ENCODE peak calls at places on chromosomes 7 and 10, in five cellular contexts. C is astrocyte of the spinal cord, B is PC-3, G is OCI-LY7, Y is left ventricle myocardium inferior. T is an unnamed sample.

GRCh38 chr10:129921801-129922597 is 42.1 kb downstream of the EBF3 start:
- DNase-seq in Y (peak), B (no peak), C (no peak), G (no peak), T (no peak)

GRCh38 chr10:51867956-51868355 is 168.6 kb upstream of the CSTF2T start:
- DNase-seq in B (peak), G (no peak), Y (no peak), C (peak), T (peak)

GRCh38 chr10:130369645-130370381 is 233.6 kb downstream of the GLRX3 start:
- DNase-seq in Y (no peak), B (no peak), C (no peak), G (no peak), T (no peak)

GRCh38 chr10:22319559-22320558 is 1.0 kb upstream of the BMI1 start:
- DNase-seq in C (no peak), B (peak), G (peak), Y (no peak), T (no peak)

GRCh38 chr7:70029993-70030392 is 431.7 kb downstream of the AUTS2 start:
- DNase-seq in G (peak), Y (no peak), C (no peak), B (no peak), T (no peak)

GRCh38 chr10:99224766-99225165 is 10.9 kb downstream of the HPSE2 start:
- DNase-seq in Y (no peak), G (no peak), B (peak), C (no peak), T (no peak)

GRCh38 chr10:30591249-30591670 is 38.3 kb downstream of the LYZL2 start:
- DNase-seq in Y (no peak), C (peak), B (peak), G (peak), T (no peak)

GRCh38 chr7:81111781-81112540 is 193.1 kb upstream of the SEMA3C start:
- DNase-seq in C (no peak), Y (no peak), G (no peak), B (no peak), T (peak)

GRCh38 chr7:29596593-29597178 is 33.1 kb downstream of the PRR15 start:
- DNase-seq in Y (no peak), G (no peak), B (no peak), C (no peak), T (no peak)

GRCh38 chr7:151741585-151741984 is 135.3 kb downstream of the PRKAG2 start:
- DNase-seq in G (no peak), Y (no peak), B (no peak), C (no peak), T (no peak)

GRCh38 chr7:38506756-38507155 is 124.4 kb downstream of the AMPH start:
- DNase-seq in G (no peak), Y (no peak), B (no peak), C (peak), T (peak)

GRCh38 chr10:45302573-45302972 is 12.8 kb downstream of the OR13A1 start:
- DNase-seq in B (peak), Y (no peak), G (no peak), C (no peak), T (no peak)

GRCh38 chr7:4791738-4792536 is 16.5 kb downstream of the AP5Z1 start:
- DNase-seq in Y (peak), G (peak), C (peak), B (no peak), T (no peak)

GRCh38 chr10:28169525-28169924 is 133.3 kb downstream of the MPP7 start:
- DNase-seq in C (no peak), G (no peak), Y (no peak), B (no peak), T (no peak)

GRCh38 chr10:11551915-11552602 is 59.4 kb downstream of the USP6NL start:
- DNase-seq in B (peak), Y (no peak), C (peak), G (no peak), T (peak)

GRCh38 chr10:126561499-126562208 is 108.8 kb downstream of the C10orf90 start:
- DNase-seq in G (no peak), Y (no peak), C (no peak), B (no peak), T (no peak)

GRCh38 chr10:33155720-33156638 is 178.5 kb downstream of the NRP1 start:
- DNase-seq in Y (no peak), G (peak), B (peak), C (peak), T (no peak)

GRCh38 chr10:61857746-61858145 is 43.8 kb upstream of the ARID5B start:
- DNase-seq in Y (no peak), C (no peak), B (no peak), G (no peak), T (no peak)

GRCh38 chr10:105952153-105952552 is 1212.4 kb downstream of the SORCS1 start:
- DNase-seq in G (peak), C (peak), B (peak), Y (no peak), T (peak)

GRCh38 chr7:131638641-131639430 is 82.4 kb upstream of the PODXL start:
- DNase-seq in C (no peak), B (no peak), Y (no peak), G (no peak), T (no peak)

GRCh38 chr10:44033008-44033407 is 351.9 kb downstream of the CXCL12 start:
- DNase-seq in G (no peak), Y (no peak), C (peak), B (peak), T (no peak)

GRCh38 chr7:154744226-154744860 is 258.6 kb downstream of the PAXIP1 start:
- DNase-seq in Y (no peak), C (no peak), B (peak), G (peak), T (no peak)

GRCh38 chr10:97490592-97490991 is 7.6 kb downstream of the MMS19 start:
- DNase-seq in Y (peak), G (no peak), C (no peak), B (no peak), T (no peak)

DNA sequence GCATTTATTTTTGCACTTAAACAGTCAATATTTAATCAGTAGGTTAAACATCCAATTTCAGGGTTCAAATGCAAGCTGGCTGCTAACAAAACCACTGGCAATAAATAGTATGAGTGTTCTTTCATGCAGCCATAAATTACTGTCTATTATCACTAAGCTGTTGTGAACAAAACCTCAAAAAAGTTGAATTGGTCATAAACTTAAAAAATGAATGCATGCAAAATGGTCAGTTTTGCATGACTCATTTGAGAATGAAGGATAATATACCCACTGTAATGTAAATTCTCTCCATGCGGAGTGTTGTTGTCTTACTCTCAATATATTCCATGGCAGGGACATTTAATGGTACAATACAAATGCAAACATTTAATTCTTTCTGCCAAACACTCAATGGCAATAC is 226.4 kb downstream of the MAGI2 start:
- DNase-seq in B (peak), Y (no peak), C (peak), G (no peak), T (peak)
- H3K4me3 ChIP-seq in B (no peak), Y (no peak), C (no peak), G (no peak), T (no peak)

DNA sequence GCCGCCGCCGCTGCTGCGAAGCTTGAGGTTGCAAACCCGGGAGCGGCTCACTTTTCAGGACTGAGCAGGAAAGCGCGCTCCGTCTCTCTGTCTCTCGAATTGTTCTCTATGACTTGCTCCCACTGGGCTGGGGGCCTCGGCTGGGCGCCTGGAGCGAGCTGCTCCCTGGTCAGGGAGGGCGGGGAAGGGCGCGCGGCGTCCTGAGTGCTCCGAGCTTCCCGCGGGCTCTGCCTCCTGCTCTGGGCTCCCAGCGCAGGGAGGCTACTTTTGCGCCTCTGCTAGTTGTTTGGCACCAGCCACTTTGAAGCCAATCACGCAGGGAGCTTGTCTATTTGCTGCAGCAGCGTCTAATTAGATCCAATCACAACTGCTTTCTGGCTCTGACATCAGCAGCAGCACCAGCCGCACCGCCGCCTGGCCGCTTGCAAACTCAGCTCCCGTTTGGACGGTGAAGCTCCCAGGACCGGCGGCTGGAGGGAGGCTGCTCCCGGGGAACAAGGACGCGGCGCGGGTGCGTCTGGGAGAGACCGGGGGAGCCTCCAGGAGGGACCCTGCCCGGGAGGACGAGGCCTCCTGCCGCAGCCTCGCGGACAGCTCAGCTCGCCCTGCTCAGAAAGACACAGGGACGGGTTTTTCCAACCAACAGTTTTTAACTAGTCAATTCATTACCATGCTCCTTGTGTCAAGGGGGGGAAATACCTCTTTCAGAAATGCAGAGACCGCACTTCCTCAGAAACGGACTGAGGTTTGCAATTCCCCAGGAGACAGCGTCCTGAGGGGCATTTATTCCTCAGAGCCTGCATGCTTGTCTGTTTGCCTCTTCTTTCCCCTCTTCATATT is at the start of gene ADARB2:
- DNase-seq in Y (no peak), G (no peak), B (no peak), C (no peak), T (no peak)
- H3K4me3 ChIP-seq in Y (peak), G (no peak), B (no peak), C (no peak), T (no peak)

DNA sequence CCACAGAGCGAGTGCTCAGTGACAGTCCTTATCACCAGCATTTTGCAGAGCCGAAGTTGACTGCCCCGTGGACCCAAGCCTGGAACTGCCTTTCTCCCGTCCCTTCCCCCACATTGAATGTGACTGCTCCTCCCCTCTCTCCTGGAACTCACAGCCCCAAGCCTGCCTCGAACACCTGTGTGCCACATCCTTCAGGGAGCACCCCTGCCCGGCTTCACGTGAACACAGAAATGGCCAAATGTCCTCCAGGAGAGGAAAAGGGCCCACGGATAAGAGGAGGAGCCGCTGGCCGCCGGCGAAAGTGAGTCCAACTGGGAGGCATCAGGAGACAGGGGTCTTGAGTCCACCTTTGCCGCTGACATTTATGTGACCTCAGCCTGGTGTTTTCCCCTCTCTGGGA is 16.2 kb downstream of the STX1A start:
- DNase-seq in B (no peak), G (no peak), C (no peak), Y (no peak), T (no peak)
- H3K4me3 ChIP-seq in B (no peak), G (no peak), C (no peak), Y (no peak), T (peak)

DNA sequence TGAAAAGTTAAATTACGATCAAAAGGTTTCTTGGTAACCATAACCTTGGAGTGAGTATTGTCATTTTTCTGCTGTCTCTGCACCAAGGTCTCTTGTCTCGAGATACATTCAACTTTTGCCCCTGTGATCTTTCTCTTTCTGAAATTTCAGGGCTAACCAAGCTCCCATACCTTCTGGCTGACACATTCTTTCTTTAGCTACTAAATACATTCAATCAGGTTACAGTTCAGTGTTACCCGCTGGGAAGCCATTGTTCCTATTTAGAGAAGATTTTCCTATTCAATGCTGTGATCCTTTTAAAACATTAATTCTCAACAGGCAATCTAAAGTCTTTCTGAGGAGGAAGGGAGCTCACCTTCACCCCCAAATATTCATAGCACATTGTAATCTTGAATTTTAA is 22.9 kb upstream of the DMTF1 start:
- DNase-seq in C (no peak), Y (no peak), B (no peak), G (no peak), T (no peak)
- H3K4me3 ChIP-seq in C (no peak), Y (no peak), B (no peak), G (no peak), T (no peak)

DNA sequence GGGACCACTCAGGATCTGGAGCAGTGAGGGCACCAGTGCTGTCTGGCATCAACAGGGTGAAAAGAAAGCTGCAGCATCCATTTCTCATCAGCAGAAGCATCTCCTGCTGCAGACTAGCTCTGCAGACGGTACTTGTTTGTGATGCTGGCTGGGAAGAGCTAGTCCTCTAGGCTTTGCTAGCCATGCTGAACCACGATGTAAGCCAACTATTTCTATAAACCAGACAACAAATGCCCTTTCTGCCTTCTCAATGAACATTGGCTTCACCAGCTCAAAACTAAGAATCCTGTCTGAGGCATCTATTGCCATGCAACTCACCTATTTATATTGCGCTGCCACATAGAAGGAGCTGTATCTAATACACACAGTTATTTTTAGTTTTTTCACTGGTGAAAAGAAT is 65.6 kb downstream of the CTTNBP2 start:
- DNase-seq in Y (no peak), C (no peak), G (no peak), B (no peak), T (no peak)
- H3K4me3 ChIP-seq in Y (no peak), C (no peak), G (no peak), B (no peak), T (no peak)

GRCh38 chr10:101880190-101880573 is 36.6 kb upstream of the KCNIP2 start:
- DNase-seq in C (no peak), G (no peak), B (no peak), Y (no peak), T (no peak)

GRCh38 chr10:101881036-101881774 is 37.6 kb upstream of the KCNIP2 start:
- DNase-seq in Y (no peak), C (no peak), B (no peak), G (no peak), T (no peak)

GRCh38 chr10:101875068-101875688 is 31.6 kb upstream of the KCNIP2 start:
- DNase-seq in G (no peak), C (no peak), Y (no peak), B (no peak), T (no peak)

GRCh38 chr10:101878869-101879268 is 35.3 kb upstream of the KCNIP2 start:
- DNase-seq in Y (no peak), B (no peak), G (no peak), C (no peak), T (no peak)

DNA sequence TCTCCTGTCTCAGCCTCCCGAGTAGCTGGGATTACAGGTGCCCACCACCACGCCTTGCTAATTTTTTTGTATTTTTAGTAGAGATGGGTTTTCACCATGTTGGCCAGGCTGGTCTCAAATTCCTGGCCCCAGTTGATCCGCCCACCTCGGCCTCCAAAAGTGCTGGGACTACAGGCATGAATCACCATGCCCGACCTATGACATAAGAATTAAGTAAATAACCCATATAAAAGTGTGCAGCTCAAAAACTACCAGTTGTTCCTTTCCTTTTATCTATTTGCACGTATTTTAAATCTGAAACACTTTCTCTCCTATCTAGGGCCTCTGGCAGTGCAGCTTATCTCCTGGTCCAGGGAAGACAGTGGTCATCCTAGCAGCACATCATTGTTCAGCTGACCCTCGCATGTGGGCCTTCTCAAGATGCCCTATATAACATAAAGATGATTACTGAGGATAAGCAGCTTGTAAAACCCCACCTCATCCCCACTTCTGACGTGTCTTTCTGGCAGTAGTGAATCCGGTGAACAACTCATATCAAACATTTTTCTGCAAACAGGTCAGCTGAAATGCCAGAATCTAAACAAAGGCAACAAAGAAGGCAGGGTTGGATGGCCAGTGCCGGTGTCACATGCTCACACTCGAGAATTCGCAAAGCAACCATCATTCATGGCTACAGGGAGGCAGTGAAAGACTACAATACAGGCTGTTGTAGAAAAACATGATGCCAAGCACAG is 36.0 kb upstream of the KCNIP2 start:
- DNase-seq in B (peak), G (no peak), Y (no peak), C (peak), T (no peak)
- H3K4me3 ChIP-seq in B (no peak), G (no peak), Y (no peak), C (no peak), T (no peak)

GRCh38 chr10:132940791-132941465 is 1.4 kb downstream of the CFAP46 start:
- DNase-seq in B (no peak), Y (no peak), C (no peak), G (no peak), T (no peak)

GRCh38 chr10:132942740-132943554 is 577 bp upstream of the CFAP46 start:
- DNase-seq in G (no peak), Y (no peak), C (no peak), B (no peak), T (no peak)

GRCh38 chr10:132939957-132940790 is 2.2 kb downstream of the CFAP46 start:
- DNase-seq in B (peak), G (peak), Y (no peak), C (peak), T (no peak)

GRCh38 chr10:132942101-132942739 is at the start of gene CFAP46:
- DNase-seq in Y (peak), B (no peak), G (no peak), C (peak), T (no peak)

DNA sequence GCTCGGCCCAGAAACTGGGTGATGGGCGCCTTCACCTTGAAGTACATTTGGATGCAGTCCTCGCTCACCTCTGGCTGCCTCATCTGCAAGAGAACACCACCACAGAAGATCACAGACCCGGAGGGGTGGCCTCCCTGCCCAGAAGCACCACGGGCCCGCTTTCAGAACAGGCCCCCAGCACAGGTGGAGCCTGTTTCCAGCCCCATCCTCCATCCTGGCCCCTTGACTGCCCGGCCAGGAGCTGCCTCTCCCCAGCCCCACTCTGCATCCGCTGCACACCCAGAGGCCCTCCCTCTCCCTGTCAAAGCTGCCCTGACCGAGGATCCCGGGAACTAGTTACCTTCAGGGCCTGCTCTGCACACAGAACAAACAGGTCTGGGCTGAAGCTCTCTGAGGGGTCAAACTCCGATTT is 724 bp downstream of the CFAP46 start:
- DNase-seq in B (no peak), Y (no peak), G (no peak), C (peak), T (no peak)
- H3K4me3 ChIP-seq in B (no peak), Y (peak), G (no peak), C (peak), T (peak)

DNA sequence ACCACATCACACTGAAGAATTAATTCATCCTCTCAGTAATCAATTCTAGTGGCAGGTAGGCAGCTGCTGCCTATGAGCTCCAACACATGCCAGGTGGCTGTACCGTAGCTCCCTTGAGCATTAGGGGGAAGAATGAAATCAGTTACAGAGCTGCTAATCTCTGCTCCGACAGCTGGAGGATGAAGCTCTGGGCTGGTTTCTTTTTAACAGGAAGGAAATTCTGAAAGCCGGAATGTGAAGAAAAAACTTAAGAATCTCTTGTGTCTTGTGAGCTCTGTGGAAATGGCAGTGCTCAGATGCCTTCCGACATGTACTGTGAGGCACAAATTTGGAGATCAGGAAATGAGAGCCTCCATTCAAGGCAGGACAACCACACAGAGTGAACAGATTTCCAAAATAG is 2.8 kb upstream of the AHCYL2 start:
- DNase-seq in B (no peak), G (peak), C (no peak), Y (no peak), T (no peak)
- H3K4me3 ChIP-seq in B (no peak), G (peak), C (no peak), Y (no peak), T (no peak)